ENCODE peak calls at places on chromosomes 2 and 18, in six cellular contexts. B is Peyer's patch, R is endothelial cell of umbilical vein, L is IMR-90, X is tibial nerve, K is heart left ventricle. U is an unnamed sample.

GRCh38 chr2:168816369-168816768 is 13.9 kb downstream of the NOSTRIN start:
- DNase-seq in B (no peak), R (no peak), L (peak), X (no peak), K (no peak), U (no peak)

GRCh38 chr2:26745609-26746327 is 18.3 kb upstream of the SLC35F6 start:
- DNase-seq in B (peak), R (peak), L (peak), X (peak), K (peak), U (peak)

GRCh38 chr18:8455661-8456614 is 153.3 kb upstream of the RAB12 start:
- DNase-seq in B (no peak), R (no peak), L (no peak), X (no peak), K (no peak), U (peak)

GRCh38 chr18:808502-808901 is 3.5 kb downstream of the YES1 start:
- DNase-seq in B (no peak), R (no peak), L (no peak), X (no peak), K (no peak), U (no peak)

GRCh38 chr2:231212329-231212845 is 14.0 kb downstream of the ARMC9 start:
- DNase-seq in B (no peak), R (no peak), L (peak), X (no peak), K (no peak), U (peak)

GRCh38 chr2:82165377-82165776 is 1860.8 kb upstream of the LRRTM1 start:
- DNase-seq in B (no peak), R (no peak), L (no peak), X (no peak), K (no peak), U (no peak)

GRCh38 chr18:56727399-56727798 is 76.2 kb downstream of the WDR7 start:
- DNase-seq in B (no peak), R (no peak), L (no peak), X (no peak), K (no peak), U (no peak)

GRCh38 chr2:3246928-3247714 is 130.5 kb downstream of the EIPR1 start:
- DNase-seq in B (no peak), R (no peak), L (no peak), X (no peak), K (no peak), U (no peak)

GRCh38 chr2:95379616-95379925 is 22.9 kb upstream of the FAHD2A start:
- DNase-seq in B (no peak), R (no peak), L (no peak), X (no peak), K (no peak), U (peak)

GRCh38 chr2:28334527-28334891 is 58.1 kb upstream of the FOSL2 start:
- DNase-seq in B (no peak), R (no peak), L (no peak), X (no peak), K (peak), U (no peak)

GRCh38 chr18:6624729-6625308 is 104.7 kb upstream of the ARHGAP28 start:
- DNase-seq in B (no peak), R (peak), L (peak), X (no peak), K (no peak), U (no peak)

GRCh38 chr2:1649871-1650473 is 94.3 kb downstream of the PXDN start:
- DNase-seq in B (no peak), R (no peak), L (no peak), X (no peak), K (no peak), U (no peak)

GRCh38 chr2:1648241-1649102 is 95.8 kb downstream of the PXDN start:
- DNase-seq in B (no peak), R (no peak), L (no peak), X (no peak), K (no peak), U (no peak)

GRCh38 chr2:1649103-1649870 is 95.0 kb downstream of the PXDN start:
- DNase-seq in B (no peak), R (no peak), L (no peak), X (no peak), K (no peak), U (no peak)

GRCh38 chr2:1651131-1652066 is 92.9 kb downstream of the PXDN start:
- DNase-seq in B (no peak), R (peak), L (no peak), X (no peak), K (no peak), U (no peak)

GRCh38 chr2:1650474-1650872 is 93.8 kb downstream of the PXDN start:
- DNase-seq in B (no peak), R (no peak), L (no peak), X (no peak), K (no peak), U (no peak)
- TF ChIP-seq CTCF in B (no peak), R (no peak), L (no peak), X (no peak), K (no peak), U (no peak)

GRCh38 chr2:55056024-55056521 is 5.8 kb upstream of the RTN4 start:
- DNase-seq in B (no peak), R (no peak), L (peak), X (peak), K (no peak), U (peak)

GRCh38 chr2:55054076-55054475 is 3.8 kb upstream of the RTN4 start:
- DNase-seq in B (no peak), R (no peak), L (no peak), X (no peak), K (no peak), U (no peak)

GRCh38 chr2:55059793-55060192 is 9.5 kb upstream of the RTN4 start:
- DNase-seq in B (no peak), R (no peak), L (no peak), X (no peak), K (no peak), U (no peak)

GRCh38 chr2:55054476-55054875 is 4.2 kb upstream of the RTN4 start:
- DNase-seq in B (no peak), R (no peak), L (no peak), X (no peak), K (no peak), U (no peak)

GRCh38 chr2:55057474-55057873 is 7.2 kb upstream of the RTN4 start:
- DNase-seq in B (no peak), R (no peak), L (no peak), X (no peak), K (no peak), U (no peak)
- TF ChIP-seq POLR2A in B (no peak), R (no peak), L (no peak), X (no peak), K (no peak), U (no peak)

DNA sequence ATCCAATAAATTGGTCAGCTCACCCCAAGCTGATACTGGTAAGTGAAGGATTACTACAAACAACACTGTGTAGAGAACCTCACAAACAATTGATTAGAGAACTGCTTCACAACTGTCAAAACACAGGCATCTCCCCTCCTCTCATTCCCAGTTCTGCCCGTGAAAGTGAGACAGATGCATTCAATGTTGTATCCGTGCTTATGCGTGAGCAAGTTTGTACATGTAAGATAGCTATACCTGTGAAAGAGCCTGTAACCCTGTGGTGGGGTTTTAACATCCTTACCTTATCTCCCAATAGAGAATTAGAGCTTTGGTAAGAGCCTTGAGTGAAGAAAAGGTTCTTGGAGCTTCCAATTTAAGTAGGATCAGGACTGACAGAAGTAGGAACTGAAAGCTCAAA is 9.1 kb downstream of the MARCHF4 start:
- DNase-seq in B (no peak), R (no peak), L (no peak), X (no peak), K (no peak), U (no peak)
- H3K4me3 ChIP-seq in B (no peak), R (no peak), L (no peak), X (no peak), K (no peak), U (no peak)

GRCh38 chr2:218399391-218400166 is at the start of gene CTDSP1:
- DNase-seq in B (peak), R (peak), L (peak), X (peak), K (peak), U (peak)
- TF ChIP-seq CTCF in B (peak), R (no peak), L (peak), X (no peak), K (no peak), U (no peak)

GRCh38 chr18:11004294-11004693 is 145.1 kb downstream of the PIEZO2 start:
- DNase-seq in B (no peak), R (no peak), L (peak), X (no peak), K (no peak), U (no peak)

GRCh38 chr18:11002796-11003195 is 146.6 kb downstream of the PIEZO2 start:
- DNase-seq in B (no peak), R (no peak), L (no peak), X (no peak), K (no peak), U (no peak)

GRCh38 chr18:11004951-11005350 is 144.4 kb downstream of the PIEZO2 start:
- DNase-seq in B (no peak), R (no peak), L (no peak), X (peak), K (no peak), U (no peak)

GRCh38 chr18:11008544-11008943 is 140.8 kb downstream of the PIEZO2 start:
- DNase-seq in B (no peak), R (no peak), L (no peak), X (no peak), K (no peak), U (no peak)

GRCh38 chr18:11005528-11005927 is 143.8 kb downstream of the PIEZO2 start:
- DNase-seq in B (no peak), R (peak), L (peak), X (peak), K (no peak), U (no peak)
- TF ChIP-seq POLR2A in B (no peak), R (no peak), L (no peak), X (no peak), K (no peak), U (no peak)

GRCh38 chr18:58263733-58264469 is 219.9 kb downstream of the NEDD4L start:
- DNase-seq in B (no peak), R (no peak), L (peak), X (no peak), K (no peak), U (no peak)
- H3K4me3 ChIP-seq in B (no peak), R (no peak), L (no peak), X (no peak), K (no peak), U (no peak)

GRCh38 chr18:59971871-59972270 is 72.1 kb downstream of the PMAIP1 start:
- DNase-seq in B (no peak), R (no peak), L (no peak), X (no peak), K (no peak), U (no peak)
- TF ChIP-seq CTCF in B (no peak), R (no peak), L (no peak), X (no peak), K (no peak), U (no peak)

DNA sequence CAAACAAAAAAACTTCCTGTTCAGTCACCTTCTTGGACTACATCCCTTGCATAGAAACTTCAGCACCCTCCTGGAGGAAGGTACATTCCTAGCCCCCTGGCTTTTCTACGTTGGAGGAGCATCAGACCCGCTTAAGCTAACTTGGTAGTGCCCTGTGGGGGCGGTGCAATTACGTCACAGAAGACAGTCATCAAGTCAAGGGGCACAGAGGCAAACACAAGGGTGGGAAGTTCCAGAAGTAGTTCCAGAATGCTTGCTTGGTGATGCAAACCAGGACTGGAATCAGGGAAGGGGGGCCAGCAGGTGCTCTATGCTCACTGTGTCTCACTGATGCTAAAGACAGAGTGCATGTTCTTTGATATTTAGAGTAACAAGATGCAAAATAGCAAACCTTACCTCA is 15.2 kb upstream of the AGFG1 start:
- DNase-seq in B (no peak), R (no peak), L (peak), X (no peak), K (no peak), U (no peak)
- TF ChIP-seq POLR2A in B (no peak), R (no peak), L (no peak), X (no peak), K (no peak), U (no peak)

GRCh38 chr2:207139551-207139950 is 26.2 kb downstream of the KLF7 start:
- DNase-seq in B (no peak), R (no peak), L (no peak), X (no peak), K (no peak), U (no peak)
- H3K4me3 ChIP-seq in B (no peak), R (no peak), L (no peak), X (no peak), K (no peak), U (no peak)

U was measured in lower leg skin.